ENCODE peak calls at places on chromosomes 1 and 21, in five cellular contexts. V, N, L, E and Z are unnamed samples.

GRCh38 chr1:15345711-15346355 is 63.9 kb upstream of the EFHD2 start:
- DNase-seq in E (no peak), V (peak), L (peak), N (no peak), Z (peak)

GRCh38 chr1:194707074-194707473 is 1520.7 kb upstream of the B3GALT2 start:
- DNase-seq in N (no peak), E (no peak), L (no peak), V (no peak), Z (no peak)

GRCh38 chr1:13808729-13809131 is 108.7 kb downstream of the PRDM2 start:
- DNase-seq in V (no peak), L (peak), N (no peak), E (no peak), Z (no peak)

GRCh38 chr1:234961468-234962339 is 166.9 kb downstream of the TOMM20 start:
- DNase-seq in N (peak), E (no peak), V (no peak), L (peak), Z (no peak)

GRCh38 chr21:38821959-38822682 is 16.4 kb downstream of the ETS2 start:
- DNase-seq in L (no peak), V (no peak), N (no peak), E (no peak), Z (no peak)

GRCh38 chr1:3865606-3866160 is 8.4 kb downstream of the DFFB start:
- DNase-seq in L (no peak), E (no peak), N (no peak), V (no peak), Z (no peak)

GRCh38 chr1:115757866-115758265 is 10.6 kb downstream of the CASQ2 start:
- DNase-seq in E (no peak), L (no peak), V (no peak), N (no peak), Z (peak)

GRCh38 chr1:18898567-18898966 is 3.8 kb downstream of the ALDH4A1 start:
- DNase-seq in V (no peak), N (no peak), E (no peak), L (no peak), Z (no peak)

DNA sequence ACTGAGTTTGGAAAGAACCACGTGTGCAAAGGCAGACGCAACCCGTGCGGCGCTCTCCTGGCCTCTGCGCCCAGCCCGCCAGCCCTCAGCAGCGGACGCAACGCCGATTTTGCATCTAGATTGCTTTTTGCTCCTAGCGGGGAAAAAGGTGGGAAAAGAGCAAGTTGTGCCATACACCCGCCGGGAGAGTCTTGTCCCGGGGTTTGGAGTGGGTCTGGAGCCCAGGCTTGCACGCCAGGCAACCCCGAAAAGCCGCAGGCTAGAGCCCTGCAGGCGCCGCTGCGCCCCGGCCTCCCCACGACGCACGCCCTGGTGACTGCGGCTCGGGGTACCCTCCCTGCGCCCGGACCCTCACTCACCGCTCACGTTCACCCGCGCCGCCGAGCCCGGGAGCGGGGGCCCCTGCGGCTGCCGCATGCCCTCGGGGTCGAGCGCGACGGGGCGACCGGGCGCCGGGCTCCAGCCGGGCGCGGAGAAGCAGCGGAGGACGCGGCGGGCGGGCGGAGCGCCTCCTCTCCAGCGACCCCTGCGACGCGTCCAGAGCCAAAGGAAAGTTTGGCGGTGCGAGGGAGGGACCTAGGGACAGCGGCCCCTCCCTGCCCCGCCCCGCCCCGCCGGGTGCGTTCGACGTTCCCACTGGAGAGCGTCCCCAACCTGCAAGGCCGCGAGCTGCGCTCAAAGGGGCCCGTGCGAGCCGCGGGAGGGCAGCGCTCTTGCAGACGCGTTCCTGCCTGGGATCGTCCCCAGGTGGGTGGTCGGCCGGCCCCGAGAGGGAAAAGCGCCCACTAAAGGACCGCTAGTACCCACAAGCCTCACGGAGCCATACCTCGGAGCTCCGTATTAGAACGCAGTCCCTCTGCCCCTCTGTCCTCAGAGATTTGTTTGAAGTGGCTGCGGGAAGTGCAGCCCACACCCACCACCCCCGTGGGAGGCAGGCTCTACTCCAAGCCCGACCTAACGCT is at the start of gene LPAR3:
- DNase-seq in L (no peak), V (no peak), E (no peak), N (peak), Z (peak)
- TF ChIP-seq CTCF in L (no peak), V (no peak), E (no peak), N (no peak), Z (no peak)

DNA sequence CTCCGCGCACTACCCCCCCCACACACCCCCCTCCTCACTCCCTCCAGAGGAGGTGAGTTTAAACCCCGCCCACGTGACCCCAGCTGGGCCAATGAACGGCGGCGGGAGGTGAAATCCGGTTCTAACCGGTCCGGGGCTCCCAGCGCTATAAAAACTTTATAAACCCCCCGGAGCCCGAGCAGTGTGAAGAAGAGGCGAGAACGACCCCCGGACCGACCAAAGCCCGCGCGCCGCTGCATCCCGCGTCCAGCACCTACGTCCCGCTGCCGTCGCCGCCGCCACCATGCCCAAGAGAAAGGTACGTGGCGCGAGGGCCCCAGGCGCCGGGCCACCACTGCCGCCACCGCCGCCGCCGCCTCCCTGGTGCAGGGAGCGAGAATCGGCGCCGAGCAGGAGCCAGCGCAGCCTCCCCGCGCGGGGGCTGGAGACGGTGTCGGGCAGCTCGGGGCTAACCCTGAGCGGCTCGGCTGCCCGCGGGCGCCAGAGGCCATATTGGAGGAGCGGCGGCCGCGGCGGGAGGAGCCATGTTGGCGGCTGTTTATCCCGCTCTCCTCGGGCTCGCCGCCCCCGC is at the start of gene HMGN2:
- DNase-seq in V (peak), N (peak), L (peak), E (peak), Z (peak)
- TF ChIP-seq POLR2A in V (no peak), N (peak), L (peak), E (peak), Z (peak)

DNA sequence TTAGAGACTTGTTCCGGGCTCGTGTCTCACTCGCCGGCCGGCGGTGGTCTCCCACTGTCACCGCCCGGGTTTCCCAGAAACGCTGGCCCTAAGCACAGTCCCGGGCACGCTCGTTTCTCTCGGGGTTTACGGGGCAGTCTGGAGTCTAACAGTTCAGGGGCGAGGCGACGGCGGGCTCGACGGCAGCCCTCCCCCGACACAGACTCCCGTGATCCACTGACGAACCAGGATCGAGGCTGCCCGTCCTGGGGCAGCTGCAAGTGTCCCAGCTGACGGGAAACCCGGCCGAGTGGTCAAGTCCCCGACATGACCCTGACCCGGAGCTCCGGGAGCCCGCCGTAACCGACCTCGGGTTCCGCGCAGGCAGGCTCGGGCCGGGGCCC is 511 bp downstream of the UBE2J2 start:
- DNase-seq in V (no peak), E (no peak), N (no peak), L (peak), Z (no peak)
- TF ChIP-seq CTCF in V (no peak), E (no peak), N (no peak), L (no peak), Z (no peak)

GRCh38 chr1:1399870-1400575 is 888 bp upstream of the CCNL2 start:
- DNase-seq in N (no peak), V (no peak), L (no peak), E (no peak), Z (no peak)

GRCh38 chr1:1402081-1402900 is 3.2 kb upstream of the CCNL2 start:
- DNase-seq in N (no peak), L (no peak), V (no peak), E (peak), Z (no peak)

GRCh38 chr1:1401457-1402010 is 2.4 kb upstream of the CCNL2 start:
- DNase-seq in N (no peak), L (no peak), E (no peak), V (no peak), Z (no peak)

GRCh38 chr1:1399187-1399869 is at the start of gene CCNL2:
- DNase-seq in L (peak), V (peak), N (peak), E (peak), Z (peak)

GRCh38 chr1:1400576-1401456 is 1.7 kb upstream of the CCNL2 start:
- DNase-seq in E (no peak), L (no peak), V (no peak), N (no peak), Z (no peak)
- TF ChIP-seq POLR2A in E (peak), L (no peak), V (no peak), N (no peak), Z (no peak)

GRCh38 chr1:210400043-210400840 is 71.5 kb downstream of the HHAT start:
- DNase-seq in E (peak), V (peak), N (peak), L (no peak), Z (peak)
- TF ChIP-seq CTCF in E (peak), V (no peak), N (peak), L (peak), Z (peak)

GRCh38 chr1:85070972-85071492 is 22.7 kb upstream of the MCOLN3 start:
- DNase-seq in E (no peak), V (no peak), L (no peak), N (no peak), Z (no peak)

GRCh38 chr1:85061711-85062424 is 13.6 kb upstream of the MCOLN3 start:
- DNase-seq in N (peak), V (peak), E (peak), L (peak), Z (peak)

GRCh38 chr1:85062425-85063026 is 14.2 kb upstream of the MCOLN3 start:
- DNase-seq in N (no peak), V (no peak), E (no peak), L (no peak), Z (no peak)

GRCh38 chr1:85068846-85069245 is 20.5 kb upstream of the MCOLN3 start:
- DNase-seq in E (no peak), L (no peak), V (no peak), N (no peak), Z (no peak)

DNA sequence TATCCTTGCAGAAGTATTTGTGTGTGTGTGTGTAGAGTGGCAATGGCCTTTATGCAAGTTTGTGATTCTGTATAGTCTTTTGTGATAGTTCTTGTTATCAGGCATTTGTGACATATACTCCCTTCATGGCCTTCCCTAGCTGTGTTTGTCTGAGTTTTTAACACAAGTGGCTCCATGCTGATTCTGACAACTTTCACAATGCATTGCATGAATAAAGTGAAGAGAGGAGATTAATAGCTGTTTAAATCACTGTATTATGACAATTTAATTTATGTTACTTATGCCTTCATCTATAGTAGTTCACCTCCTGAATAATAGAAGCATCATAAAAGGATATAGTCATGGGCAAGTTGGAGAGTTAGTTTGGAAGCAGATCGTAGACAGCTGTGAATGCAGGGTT is 17.2 kb upstream of the MCOLN3 start:
- DNase-seq in N (no peak), V (no peak), E (no peak), L (no peak), Z (no peak)
- TF ChIP-seq POLR2A in N (no peak), V (no peak), E (no peak), L (no peak), Z (no peak)

GRCh38 chr1:201020647-201021332 is 2.7 kb downstream of the KIF21B start:
- DNase-seq in N (no peak), L (no peak), E (peak), V (no peak), Z (no peak)
- TF ChIP-seq CTCF in N (no peak), L (no peak), E (peak), V (no peak), Z (peak)

DNA sequence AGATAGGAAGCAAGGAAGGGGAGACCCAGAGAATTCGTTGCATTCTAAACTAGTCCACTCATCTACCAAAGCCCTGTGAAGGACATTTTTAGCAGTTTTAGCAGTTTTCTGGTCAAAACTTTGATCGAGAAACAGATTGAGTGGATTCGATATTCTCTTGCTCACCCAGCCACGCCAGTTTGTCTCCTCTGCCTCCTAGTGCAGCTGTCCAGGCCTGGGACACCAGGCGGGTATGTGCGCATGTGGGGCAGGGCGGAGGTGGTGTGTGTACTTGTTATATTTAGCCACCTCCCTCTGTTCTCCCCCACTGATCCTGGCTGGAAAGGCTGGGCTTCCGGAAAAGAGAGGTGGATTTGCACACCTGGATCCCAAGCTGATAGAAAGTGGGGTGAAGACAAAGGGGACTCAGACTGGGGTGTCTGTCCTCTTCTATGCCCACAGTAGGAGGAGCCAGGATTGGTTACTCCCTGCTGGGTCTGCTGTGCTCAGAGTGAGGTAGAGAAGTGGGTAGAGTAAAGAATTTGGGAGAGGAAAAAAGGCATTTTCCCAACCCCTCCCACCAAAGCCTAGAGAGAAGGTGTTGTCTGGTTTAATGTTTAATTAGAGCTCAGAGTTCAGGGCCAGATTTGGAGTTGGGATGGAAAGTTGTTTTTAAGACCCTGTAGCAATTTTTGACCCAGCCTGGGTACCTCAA is 3.8 kb downstream of the LMNA start:
- DNase-seq in V (peak), E (no peak), L (no peak), N (peak), Z (no peak)
- TF ChIP-seq POLR2A in V (peak), E (no peak), L (no peak), N (peak), Z (peak)